ENCODE peak calls at places on chromosomes 6 and 20, in nine cellular contexts. L, P, V, S, J, H, T, W and B are unnamed samples.

GRCh38 chr6:14664112-14664592 is 546.6 kb downstream of the CD83 start:
- DNase-seq in L (peak; percentile 98), P (no peak), V (no peak), S (no peak), J (no peak), H (no peak), T (no peak), W (peak; percentile 24), B (no peak)

GRCh38 chr6:30954631-30955366 is 14.0 kb downstream of the MUCL3 start:
- DNase-seq in L (no peak), P (no peak), V (no peak), S (no peak), J (no peak), H (no peak), T (peak; percentile 35), W (no peak), B (no peak)

GRCh38 chr6:142413111-142413510 is 111.3 kb downstream of the ADGRG6 start:
- DNase-seq in L (no peak), P (no peak), V (no peak), S (no peak), J (no peak), H (no peak), T (peak; percentile 54), W (no peak), B (no peak)

GRCh38 chr20:87372-87771 is at the start of gene DEFB125:
- DNase-seq in L (no peak), P (no peak), V (no peak), S (no peak), J (no peak), H (no peak), T (no peak), W (no peak), B (no peak)

GRCh38 chr20:58058421-58059140 is 169.9 kb downstream of the ANKRD60 start:
- DNase-seq in L (no peak), P (no peak), V (no peak), S (no peak), J (no peak), H (no peak), T (no peak), W (no peak), B (no peak)

GRCh38 chr6:53646606-53647005 is 18.9 kb downstream of the KLHL31 start:
- DNase-seq in L (no peak), P (no peak), V (no peak), S (no peak), J (no peak), H (no peak), T (no peak), W (no peak), B (no peak)

GRCh38 chr20:34375977-34376430 is 12.9 kb downstream of the ITCH start:
- DNase-seq in L (no peak), P (no peak), V (no peak), S (no peak), J (no peak), H (no peak), T (no peak), W (no peak), B (no peak)

GRCh38 chr20:62711703-62712101 is 3.1 kb downstream of the NTSR1 start:
- DNase-seq in L (no peak), P (no peak), V (no peak), S (no peak), J (no peak), H (no peak), T (no peak), W (no peak), B (no peak)

GRCh38 chr6:28944412-28945006 is 20.7 kb upstream of the TRIM27 start:
- DNase-seq in L (peak; percentile 82), P (no peak), V (no peak), S (no peak), J (peak; percentile 40), H (peak; percentile 79), T (peak; percentile 80), W (peak; percentile 70), B (peak; percentile 21)

GRCh38 chr20:6708010-6708409 is 59.5 kb upstream of the BMP2 start:
- DNase-seq in L (no peak), P (peak; percentile 73), V (peak; percentile 74), S (peak; percentile 65), J (peak; percentile 26), H (peak; percentile 41), T (peak; percentile 60), W (no peak), B (no peak)

GRCh38 chr6:148358196-148358785 is 15.7 kb downstream of the SASH1 start:
- DNase-seq in L (no peak), P (no peak), V (no peak), S (no peak), J (no peak), H (no peak), T (peak; percentile 68), W (no peak), B (no peak)

GRCh38 chr20:43987018-43987417 is 72.4 kb downstream of the TOX2 start:
- DNase-seq in L (no peak), P (no peak), V (no peak), S (no peak), J (no peak), H (no peak), T (no peak), W (no peak), B (no peak)

GRCh38 chr6:37134622-37135191 is 35.2 kb upstream of the PIM1 start:
- DNase-seq in L (no peak), P (no peak), V (peak; percentile 51), S (no peak), J (no peak), H (no peak), T (peak; percentile 98), W (no peak), B (peak; percentile 15)

GRCh38 chr20:9035129-9035528 is 33.8 kb upstream of the PLCB4 start:
- DNase-seq in L (no peak), P (no peak), V (no peak), S (no peak), J (no peak), H (no peak), T (peak; percentile 93), W (no peak), B (no peak)

GRCh38 chr6:25042599-25042936 is 106.8 kb upstream of the RIPOR2 start:
- DNase-seq in L (peak; percentile 55), P (no peak), V (no peak), S (no peak), J (no peak), H (no peak), T (no peak), W (peak; percentile 37), B (peak; percentile 32)

GRCh38 chr6:37308084-37308817 is 45.5 kb upstream of the RNF8 start:
- DNase-seq in L (no peak), P (no peak), V (peak; percentile 59), S (no peak), J (peak; percentile 34), H (no peak), T (peak; percentile 55), W (no peak), B (no peak)

GRCh38 chr6:154738561-154738961 is 5.3 kb downstream of the SCAF8 start:
- DNase-seq in L (peak; percentile 14), P (no peak), V (no peak), S (no peak), J (no peak), H (peak; percentile 52), T (peak; percentile 37), W (no peak), B (no peak)

GRCh38 chr6:154733610-154734379 is 579 bp downstream of the SCAF8 start:
- DNase-seq in L (peak; percentile 88), P (peak; percentile 97), V (peak; percentile 98), S (peak; percentile 97), J (peak; percentile 98), H (peak; percentile 96), T (peak; percentile 99), W (peak; percentile 92), B (peak; percentile 78)

GRCh38 chr6:154740658-154741057 is 7.4 kb downstream of the SCAF8 start:
- DNase-seq in L (no peak), P (no peak), V (no peak), S (no peak), J (no peak), H (no peak), T (no peak), W (no peak), B (no peak)

GRCh38 chr6:154736613-154737259 is 3.5 kb downstream of the SCAF8 start:
- DNase-seq in L (no peak), P (no peak), V (no peak), S (no peak), J (no peak), H (no peak), T (no peak), W (no peak), B (no peak)

DNA sequence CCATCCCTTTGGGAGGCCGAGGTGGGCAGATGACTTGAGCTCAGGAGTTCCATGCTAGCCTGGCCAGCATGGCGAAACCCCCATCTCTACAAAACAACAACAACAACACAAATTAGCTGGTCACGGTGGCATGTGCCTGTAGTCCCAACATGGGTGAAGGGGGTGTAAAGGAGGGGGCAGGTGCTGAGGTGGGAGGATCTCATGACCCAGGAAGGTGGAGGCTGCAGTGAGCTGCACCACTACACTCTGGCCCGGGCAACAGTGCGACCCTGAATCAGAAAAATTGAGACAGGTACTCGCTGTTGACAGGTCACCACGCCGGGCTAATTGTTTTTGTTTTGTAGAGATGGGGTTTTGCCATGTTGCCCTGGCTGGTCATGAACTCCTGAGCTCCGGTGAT is 4.2 kb downstream of the SCAF8 start:
- DNase-seq in L (no peak), P (no peak), V (no peak), S (no peak), J (no peak), H (no peak), T (no peak), W (no peak), B (no peak)
- H3K4me1 ChIP-seq in L (peaks cover 44% of the 10 kb centered on the region), P (peaks cover 32% of the 10 kb centered on the region), V (peaks cover 76% of the 10 kb centered on the region), S (peaks cover 94% of the 10 kb centered on the region), J (peaks cover 6% of the 10 kb centered on the region), H (peaks cover 26% of the 10 kb centered on the region), T (peaks cover 36% of the 10 kb centered on the region), W (peaks cover 26% of the 10 kb centered on the region), B (peaks cover 40% of the 10 kb centered on the region)

GRCh38 chr6:139530551-139530950 is 156.1 kb upstream of the CITED2 start:
- DNase-seq in L (no peak), P (no peak), V (no peak), S (no peak), J (no peak), H (no peak), T (no peak), W (no peak), B (no peak)
- H3K4me3 ChIP-seq in L (no peak overlapping the region), P (no peak overlapping the region), V (no peak overlapping the region), S (no peak overlapping the region), J (no peak overlapping the region), H (no peak overlapping the region), T (peak overlapping the region; percentile 41), W (peak overlapping the region; percentile 2), B (peak overlapping the region; percentile 19)

DNA sequence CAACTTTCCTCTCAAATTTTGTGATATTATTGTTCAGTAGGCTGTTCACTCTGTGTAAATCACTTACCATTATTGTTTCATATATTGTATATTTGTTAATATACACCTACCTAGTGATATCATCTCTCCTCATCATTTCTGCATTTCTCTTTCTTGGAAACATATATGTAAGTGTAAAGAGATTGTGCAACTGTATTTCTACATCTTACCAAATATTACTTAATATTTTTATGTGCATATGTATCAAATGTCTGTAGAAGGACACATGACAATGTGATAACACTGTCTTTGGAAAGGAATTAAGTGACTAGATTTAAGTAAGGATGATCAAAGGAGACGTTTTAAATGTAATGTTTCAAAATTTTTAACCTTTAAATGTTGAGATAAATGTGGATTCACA is 30.2 kb downstream of the ZNF322 start:
- DNase-seq in L (no peak), P (no peak), V (no peak), S (no peak), J (no peak), H (no peak), T (no peak), W (no peak), B (no peak)
- H3K9me3 ChIP-seq in L (no peaks in the 10 kb centered on the region), P (peaks cover 5% of the 10 kb centered on the region), V (peaks cover 7% of the 10 kb centered on the region), S (peaks cover 6% of the 10 kb centered on the region), J (no peaks in the 10 kb centered on the region), H (peaks cover 4% of the 10 kb centered on the region), T (no peaks in the 10 kb centered on the region), W (no peaks in the 10 kb centered on the region), B (no peaks in the 10 kb centered on the region)

GRCh38 chr20:38272961-38273360 is 12.4 kb upstream of the KIAA1755 start:
- DNase-seq in L (no peak), P (no peak), V (no peak), S (no peak), J (no peak), H (no peak), T (peak; percentile 75), W (no peak), B (no peak)
- H3K4me1 ChIP-seq in L (no peaks in the 10 kb centered on the region), P (peaks cover 7% of the 10 kb centered on the region), V (peaks cover 14% of the 10 kb centered on the region), S (peaks cover 26% of the 10 kb centered on the region), J (no peaks in the 10 kb centered on the region), H (no peaks in the 10 kb centered on the region), T (peaks cover 57% of the 10 kb centered on the region), W (no peaks in the 10 kb centered on the region), B (no peaks in the 10 kb centered on the region)